ENCODE peak calls at places on chromosomes 11 and 22, in seven cellular contexts. One of them, this sample, is unnamed.
A peak's percentile ranks its signal among the peaks of the same experiment; 100 is the strongest.

GRCh38 chr22:27154717-27155116 is 497.3 kb downstream of the MIAT start:
- DNase-seq in NCI-H226: no peak
- DNase-seq in SHP77: no peak
- DNase-seq in choroid plexus epithelial cell: no peak
- DNase-seq in hippocampal formation: no peak
- DNase-seq in tibial artery: no peak
- DNase-seq in mucosa of gallbladder: no peak
- DNase-seq in this sample: no peak

GRCh38 chr11:103359221-103359620 is 250.0 kb downstream of the DYNC2H1 start:
- DNase-seq in NCI-H226: no peak
- DNase-seq in SHP77: no peak
- DNase-seq in choroid plexus epithelial cell: peak; percentile 53
- DNase-seq in hippocampal formation: no peak
- DNase-seq in tibial artery: no peak
- DNase-seq in mucosa of gallbladder: no peak
- DNase-seq in this sample: no peak

GRCh38 chr11:34002420-34002819 is 49.1 kb upstream of the CAPRIN1 start:
- DNase-seq in NCI-H226: no peak
- DNase-seq in SHP77: no peak
- DNase-seq in choroid plexus epithelial cell: no peak
- DNase-seq in hippocampal formation: no peak
- DNase-seq in tibial artery: no peak
- DNase-seq in mucosa of gallbladder: peak; percentile 62
- DNase-seq in this sample: no peak

GRCh38 chr11:118938491-118939411 is 13.0 kb upstream of the BCL9L start:
- DNase-seq in NCI-H226: peak; percentile 88
- DNase-seq in SHP77: no peak
- DNase-seq in choroid plexus epithelial cell: peak; percentile 78
- DNase-seq in hippocampal formation: no peak
- DNase-seq in tibial artery: no peak
- DNase-seq in mucosa of gallbladder: peak; percentile 60
- DNase-seq in this sample: no peak

GRCh38 chr11:12581923-12582322 is 92.3 kb upstream of the TEAD1 start:
- DNase-seq in NCI-H226: peak; percentile 95
- DNase-seq in SHP77: no peak
- DNase-seq in choroid plexus epithelial cell: peak; percentile 43
- DNase-seq in hippocampal formation: no peak
- DNase-seq in tibial artery: no peak
- DNase-seq in mucosa of gallbladder: no peak
- DNase-seq in this sample: no peak

GRCh38 chr22:37018815-37019308 is 385 bp downstream of the TST start:
- DNase-seq in NCI-H226: peak; percentile 46
- DNase-seq in SHP77: no peak
- DNase-seq in choroid plexus epithelial cell: peak; percentile 30
- DNase-seq in hippocampal formation: no peak
- DNase-seq in tibial artery: peak; percentile 75
- DNase-seq in mucosa of gallbladder: no peak
- DNase-seq in this sample: peak; percentile 30

GRCh38 chr11:14519692-14520085 is 497 bp downstream of the PSMA1 start:
- DNase-seq in NCI-H226: no peak
- DNase-seq in SHP77: no peak
- DNase-seq in choroid plexus epithelial cell: no peak
- DNase-seq in hippocampal formation: no peak
- DNase-seq in tibial artery: no peak
- DNase-seq in mucosa of gallbladder: no peak
- DNase-seq in this sample: no peak

GRCh38 chr22:40395607-40396006 is 25.2 kb downstream of the SGSM3 start:
- DNase-seq in NCI-H226: no peak
- DNase-seq in SHP77: no peak
- DNase-seq in choroid plexus epithelial cell: no peak
- DNase-seq in hippocampal formation: no peak
- DNase-seq in tibial artery: no peak
- DNase-seq in mucosa of gallbladder: no peak
- DNase-seq in this sample: no peak

GRCh38 chr22:24437820-24438328 is 10.5 kb downstream of the ADORA2A start:
- DNase-seq in NCI-H226: peak; percentile 3
- DNase-seq in SHP77: no peak
- DNase-seq in choroid plexus epithelial cell: no peak
- DNase-seq in hippocampal formation: no peak
- DNase-seq in tibial artery: no peak
- DNase-seq in mucosa of gallbladder: no peak
- DNase-seq in this sample: no peak

GRCh38 chr11:8573750-8574149 is 20.3 kb downstream of the STK33 start:
- DNase-seq in NCI-H226: no peak
- DNase-seq in SHP77: no peak
- DNase-seq in choroid plexus epithelial cell: no peak
- DNase-seq in hippocampal formation: no peak
- DNase-seq in tibial artery: no peak
- DNase-seq in mucosa of gallbladder: no peak
- DNase-seq in this sample: no peak

GRCh38 chr11:57567512-57568329 is at the start of gene UBE2L6:
- DNase-seq in NCI-H226: peak; percentile 17
- DNase-seq in SHP77: peak; percentile 5
- DNase-seq in choroid plexus epithelial cell: peak; percentile 30
- DNase-seq in hippocampal formation: peak; percentile 50
- DNase-seq in tibial artery: peak; percentile 33
- DNase-seq in mucosa of gallbladder: peak; percentile 47
- DNase-seq in this sample: peak; percentile 66

GRCh38 chr22:37196539-37197450 is 8.7 kb upstream of the C1QTNF6 start:
- DNase-seq in NCI-H226: peak; percentile 82
- DNase-seq in SHP77: no peak
- DNase-seq in choroid plexus epithelial cell: peak; percentile 77
- DNase-seq in hippocampal formation: no peak
- DNase-seq in tibial artery: peak; percentile 86
- DNase-seq in mucosa of gallbladder: peak; percentile 84
- DNase-seq in this sample: no peak

GRCh38 chr11:134355656-134356055 is 23.9 kb downstream of the GLB1L2 start:
- DNase-seq in NCI-H226: no peak
- DNase-seq in SHP77: no peak
- DNase-seq in choroid plexus epithelial cell: no peak
- DNase-seq in hippocampal formation: no peak
- DNase-seq in tibial artery: no peak
- DNase-seq in mucosa of gallbladder: peak; percentile 13
- DNase-seq in this sample: no peak

GRCh38 chr11:111177037-111177988 is 68.2 kb upstream of the POU2AF2 start:
- DNase-seq in NCI-H226: no peak
- DNase-seq in SHP77: no peak
- DNase-seq in choroid plexus epithelial cell: no peak
- DNase-seq in hippocampal formation: no peak
- DNase-seq in tibial artery: no peak
- DNase-seq in mucosa of gallbladder: no peak
- DNase-seq in this sample: no peak

GRCh38 chr11:27926981-27927481 is 180.9 kb downstream of the KIF18A start:
- DNase-seq in NCI-H226: peak; percentile 89
- DNase-seq in SHP77: no peak
- DNase-seq in choroid plexus epithelial cell: peak; percentile 72
- DNase-seq in hippocampal formation: no peak
- DNase-seq in tibial artery: no peak
- DNase-seq in mucosa of gallbladder: no peak
- DNase-seq in this sample: no peak

GRCh38 chr11:93236741-93237675 is 39.2 kb upstream of the SLC36A4 start:
- DNase-seq in NCI-H226: peak; percentile 29
- DNase-seq in SHP77: peak; percentile 55
- DNase-seq in choroid plexus epithelial cell: peak; percentile 73
- DNase-seq in hippocampal formation: peak; percentile 4
- DNase-seq in tibial artery: no peak
- DNase-seq in mucosa of gallbladder: peak; percentile 31
- DNase-seq in this sample: no peak

GRCh38 chr22:37991738-37992442 is 7.5 kb upstream of the SOX10 start:
- DNase-seq in NCI-H226: no peak
- DNase-seq in SHP77: no peak
- DNase-seq in choroid plexus epithelial cell: no peak
- DNase-seq in hippocampal formation: no peak
- DNase-seq in tibial artery: no peak
- DNase-seq in mucosa of gallbladder: no peak
- DNase-seq in this sample: no peak

GRCh38 chr11:43718373-43718772 is 37.8 kb downstream of the HSD17B12 start:
- DNase-seq in NCI-H226: no peak
- DNase-seq in SHP77: no peak
- DNase-seq in choroid plexus epithelial cell: no peak
- DNase-seq in hippocampal formation: no peak
- DNase-seq in tibial artery: no peak
- DNase-seq in mucosa of gallbladder: no peak
- DNase-seq in this sample: no peak

GRCh38 chr11:107969219-107969618 is 39.5 kb upstream of the CUL5 start:
- DNase-seq in NCI-H226: no peak
- DNase-seq in SHP77: no peak
- DNase-seq in choroid plexus epithelial cell: peak; percentile 12
- DNase-seq in hippocampal formation: no peak
- DNase-seq in tibial artery: no peak
- DNase-seq in mucosa of gallbladder: no peak
- DNase-seq in this sample: no peak

GRCh38 chr22:27430799-27431480 is 370.6 kb downstream of the MN1 start:
- DNase-seq in NCI-H226: no peak
- DNase-seq in SHP77: no peak
- DNase-seq in choroid plexus epithelial cell: no peak
- DNase-seq in hippocampal formation: no peak
- DNase-seq in tibial artery: no peak
- DNase-seq in mucosa of gallbladder: no peak
- DNase-seq in this sample: no peak

GRCh38 chr11:68051191-68052136 is 12.6 kb downstream of the TCIRG1 start:
- DNase-seq in NCI-H226: no peak
- DNase-seq in SHP77: peak; percentile 34
- DNase-seq in choroid plexus epithelial cell: peak; percentile 39
- DNase-seq in hippocampal formation: no peak
- DNase-seq in tibial artery: no peak
- DNase-seq in mucosa of gallbladder: no peak
- DNase-seq in this sample: no peak

GRCh38 chr11:92501346-92501745 is 276.7 kb downstream of the FAT3 start:
- DNase-seq in NCI-H226: no peak
- DNase-seq in SHP77: no peak
- DNase-seq in choroid plexus epithelial cell: no peak
- DNase-seq in hippocampal formation: no peak
- DNase-seq in tibial artery: no peak
- DNase-seq in mucosa of gallbladder: no peak
- DNase-seq in this sample: no peak

GRCh38 chr11:12502041-12502440 is 124.7 kb downstream of the PARVA start:
- DNase-seq in NCI-H226: no peak
- DNase-seq in SHP77: no peak
- DNase-seq in choroid plexus epithelial cell: peak; percentile 25
- DNase-seq in hippocampal formation: no peak
- DNase-seq in tibial artery: no peak
- DNase-seq in mucosa of gallbladder: no peak
- DNase-seq in this sample: no peak

GRCh38 chr11:116725434-116726221 is 47.2 kb downstream of the BUD13 start:
- DNase-seq in NCI-H226: peak; percentile 37
- DNase-seq in SHP77: no peak
- DNase-seq in choroid plexus epithelial cell: peak; percentile 56
- DNase-seq in hippocampal formation: no peak
- DNase-seq in tibial artery: no peak
- DNase-seq in mucosa of gallbladder: no peak
- DNase-seq in this sample: peak; percentile 24

GRCh38 chr22:48739348-48740085 is 1088.2 kb downstream of the BRD1 start:
- DNase-seq in NCI-H226: no peak
- DNase-seq in SHP77: no peak
- DNase-seq in choroid plexus epithelial cell: no peak
- DNase-seq in hippocampal formation: no peak
- DNase-seq in tibial artery: peak; percentile 16
- DNase-seq in mucosa of gallbladder: no peak
- DNase-seq in this sample: no peak

GRCh38 chr11:33999393-33999792 is 52.1 kb upstream of the CAPRIN1 start:
- DNase-seq in NCI-H226: no peak
- DNase-seq in SHP77: no peak
- DNase-seq in choroid plexus epithelial cell: no peak
- DNase-seq in hippocampal formation: no peak
- DNase-seq in tibial artery: no peak
- DNase-seq in mucosa of gallbladder: no peak
- DNase-seq in this sample: no peak

GRCh38 chr11:12478743-12479142 is 101.4 kb downstream of the PARVA start:
- DNase-seq in NCI-H226: no peak
- DNase-seq in SHP77: no peak
- DNase-seq in choroid plexus epithelial cell: peak; percentile 56
- DNase-seq in hippocampal formation: no peak
- DNase-seq in tibial artery: no peak
- DNase-seq in mucosa of gallbladder: no peak
- DNase-seq in this sample: no peak

GRCh38 chr11:45333506-45333971 is 47.4 kb upstream of the SYT13 start:
- DNase-seq in NCI-H226: peak; percentile 8
- DNase-seq in SHP77: peak; percentile 70
- DNase-seq in choroid plexus epithelial cell: peak; percentile 93
- DNase-seq in hippocampal formation: no peak
- DNase-seq in tibial artery: peak; percentile 38
- DNase-seq in mucosa of gallbladder: no peak
- DNase-seq in this sample: no peak

GRCh38 chr11:3614742-3615171 is 27.0 kb downstream of the ART5 start:
- DNase-seq in NCI-H226: no peak
- DNase-seq in SHP77: no peak
- DNase-seq in choroid plexus epithelial cell: no peak
- DNase-seq in hippocampal formation: no peak
- DNase-seq in tibial artery: no peak
- DNase-seq in mucosa of gallbladder: no peak
- DNase-seq in this sample: no peak

GRCh38 chr11:44752727-44753126 is 26.0 kb downstream of the TSPAN18 start:
- DNase-seq in NCI-H226: no peak
- DNase-seq in SHP77: no peak
- DNase-seq in choroid plexus epithelial cell: no peak
- DNase-seq in hippocampal formation: no peak
- DNase-seq in tibial artery: no peak
- DNase-seq in mucosa of gallbladder: no peak
- DNase-seq in this sample: no peak

GRCh38 chr11:130408901-130409300 is 19.5 kb downstream of the ADAMTS8 start:
- DNase-seq in NCI-H226: no peak
- DNase-seq in SHP77: no peak
- DNase-seq in choroid plexus epithelial cell: no peak
- DNase-seq in hippocampal formation: no peak
- DNase-seq in tibial artery: no peak
- DNase-seq in mucosa of gallbladder: no peak
- DNase-seq in this sample: no peak

GRCh38 chr11:68026391-68027105 is 3.9 kb upstream of the NDUFS8 start:
- DNase-seq in NCI-H226: no peak
- DNase-seq in SHP77: peak; percentile 67
- DNase-seq in choroid plexus epithelial cell: no peak
- DNase-seq in hippocampal formation: no peak
- DNase-seq in tibial artery: no peak
- DNase-seq in mucosa of gallbladder: no peak
- DNase-seq in this sample: no peak

GRCh38 chr11:73759520-73760065 is 1.3 kb downstream of the RAB6A start:
- DNase-seq in NCI-H226: no peak
- DNase-seq in SHP77: peak; percentile 3
- DNase-seq in choroid plexus epithelial cell: peak; percentile 50
- DNase-seq in hippocampal formation: no peak
- DNase-seq in tibial artery: no peak
- DNase-seq in mucosa of gallbladder: no peak
- DNase-seq in this sample: peak; percentile 46

GRCh38 chr11:116610190-116610589 is 162.6 kb downstream of the BUD13 start:
- DNase-seq in NCI-H226: no peak
- DNase-seq in SHP77: peak; percentile 68
- DNase-seq in choroid plexus epithelial cell: no peak
- DNase-seq in hippocampal formation: no peak
- DNase-seq in tibial artery: no peak
- DNase-seq in mucosa of gallbladder: no peak
- DNase-seq in this sample: no peak

GRCh38 chr22:26496456-26496855 is 12.8 kb downstream of the SRRD start:
- DNase-seq in NCI-H226: no peak
- DNase-seq in SHP77: no peak
- DNase-seq in choroid plexus epithelial cell: no peak
- DNase-seq in hippocampal formation: no peak
- DNase-seq in tibial artery: no peak
- DNase-seq in mucosa of gallbladder: no peak
- DNase-seq in this sample: no peak

GRCh38 chr11:91984033-91984568 is 240.5 kb upstream of the FAT3 start:
- DNase-seq in NCI-H226: no peak
- DNase-seq in SHP77: no peak
- DNase-seq in choroid plexus epithelial cell: no peak
- DNase-seq in hippocampal formation: no peak
- DNase-seq in tibial artery: no peak
- DNase-seq in mucosa of gallbladder: peak; percentile 81
- DNase-seq in this sample: no peak

GRCh38 chr22:44279059-44279340 is 33.8 kb downstream of the SHISAL1 start:
- DNase-seq in NCI-H226: no peak
- DNase-seq in SHP77: peak; percentile 66
- DNase-seq in choroid plexus epithelial cell: no peak
- DNase-seq in hippocampal formation: no peak
- DNase-seq in tibial artery: no peak
- DNase-seq in mucosa of gallbladder: no peak
- DNase-seq in this sample: no peak

GRCh38 chr11:130671801-130672700 is 223.6 kb downstream of the ADAMTS15 start:
- DNase-seq in NCI-H226: peak; percentile 97
- DNase-seq in SHP77: peak; percentile 36
- DNase-seq in choroid plexus epithelial cell: peak; percentile 88
- DNase-seq in hippocampal formation: no peak
- DNase-seq in tibial artery: peak; percentile 79
- DNase-seq in mucosa of gallbladder: peak; percentile 76
- DNase-seq in this sample: no peak

This sample was measured in nucleus accumbens.